ENCODE peak calls at places on chromosome 9, in ten cellular contexts. C is ureter; H is AG08396; B is SK-N-DZ; X is hypothalamus; S is ecto neural progenitor cell; F is A172; W is MM.1S; D is activated CD8-positive, alpha-beta memory T cell treated with anti-CD3 and anti-CD28 coated beads, Interleukin-2, amount 50 U/mL, for 48 hours; P is HS-5. L is an unnamed sample.

GRCh38 chr9:131270171-131271015 is 5.9 kb downstream of the FAM78A start:
- DNase-seq in X (no peak), W (no peak), S (no peak), D (peak), H (no peak), C (no peak), B (no peak), F (no peak), P (no peak), L (no peak)

GRCh38 chr9:137951107-137951506 is 73.5 kb downstream of the CACNA1B start:
- DNase-seq in C (no peak), F (no peak), P (no peak), D (no peak), X (no peak), B (no peak), S (no peak), W (no peak), H (no peak), L (no peak)

GRCh38 chr9:21605489-21605931 is 123.4 kb upstream of the IFNE start:
- DNase-seq in D (no peak), B (no peak), S (no peak), W (no peak), P (no peak), F (no peak), X (no peak), H (no peak), C (no peak), L (no peak)

GRCh38 chr9:131349881-131350563 is 43.9 kb upstream of the PRRC2B start:
- DNase-seq in F (peak), X (peak), H (peak), W (peak), D (peak), C (peak), B (peak), S (peak), P (peak), L (peak)

GRCh38 chr9:99140685-99141314 is 35.9 kb downstream of the TGFBR1 start:
- DNase-seq in F (peak), P (no peak), C (no peak), B (peak), H (peak), S (peak), W (peak), D (no peak), X (no peak), L (no peak)

GRCh38 chr9:134325096-134325812 is 1.0 kb upstream of the RXRA start:
- DNase-seq in B (no peak), F (peak), P (no peak), C (no peak), H (peak), X (no peak), W (peak), S (no peak), D (peak), L (no peak)

GRCh38 chr9:23117621-23118020 is 671.0 kb downstream of the DMRTA1 start:
- DNase-seq in F (peak), B (no peak), C (no peak), D (no peak), P (peak), H (peak), W (no peak), S (no peak), X (no peak), L (no peak)

GRCh38 chr9:81690251-81690851 is 1.0 kb upstream of the TLE1 start:
- DNase-seq in W (peak), C (peak), X (peak), B (peak), P (no peak), H (no peak), S (peak), F (no peak), D (no peak), L (no peak)

GRCh38 chr9:27184556-27185351 is 75.7 kb downstream of the TEK start:
- DNase-seq in F (peak), P (no peak), X (no peak), B (no peak), W (no peak), D (no peak), H (no peak), C (no peak), S (no peak), L (no peak)

GRCh38 chr9:14165376-14166035 is 148.4 kb downstream of the NFIB start:
- DNase-seq in S (no peak), F (no peak), D (no peak), H (no peak), B (no peak), P (no peak), W (peak), C (no peak), X (no peak), L (no peak)

GRCh38 chr9:123063172-123063508 is 29.7 kb downstream of the GPR21 start:
- DNase-seq in S (no peak), X (no peak), F (peak), H (no peak), B (no peak), P (no peak), W (no peak), C (no peak), D (no peak), L (no peak)

GRCh38 chr9:113152699-113153098 is 1.9 kb downstream of the SLC31A2 start:
- DNase-seq in S (peak), X (no peak), B (no peak), P (peak), D (peak), C (no peak), F (peak), W (no peak), H (no peak), L (no peak)

GRCh38 chr9:4764033-4764432 is 23.0 kb upstream of the AK3 start:
- DNase-seq in P (no peak), H (no peak), C (no peak), X (no peak), F (no peak), B (no peak), D (no peak), S (no peak), W (no peak), L (no peak)

GRCh38 chr9:121721770-121722169 is 70.3 kb downstream of the DAB2IP start:
- DNase-seq in F (no peak), S (no peak), B (no peak), X (no peak), P (no peak), C (no peak), W (no peak), D (no peak), H (peak), L (no peak)

GRCh38 chr9:125470767-125471580 is 209.3 kb downstream of the GAPVD1 start:
- DNase-seq in W (no peak), S (no peak), B (no peak), P (no peak), D (no peak), H (no peak), X (no peak), C (no peak), F (no peak), L (no peak)

GRCh38 chr9:99259231-99259918 is 37.3 kb downstream of the SEC61B start:
- DNase-seq in C (peak), B (peak), D (peak), F (peak), P (no peak), S (peak), H (peak), X (peak), W (peak), L (peak)

GRCh38 chr9:122463828-122464632 is 13.7 kb downstream of the OR1J1 start:
- DNase-seq in D (no peak), W (peak), F (peak), S (no peak), P (no peak), X (no peak), B (peak), H (no peak), C (no peak), L (peak)

GRCh38 chr9:126474786-126475485 is 138.8 kb upstream of the LMX1B start:
- DNase-seq in P (peak), H (no peak), S (no peak), B (no peak), X (no peak), D (no peak), W (no peak), F (peak), C (no peak), L (no peak)

GRCh38 chr9:112751059-112751795 is 667 bp downstream of the SNX30 start:
- DNase-seq in C (peak), D (peak), F (peak), P (peak), B (peak), H (peak), S (peak), X (peak), W (peak), L (peak)

GRCh38 chr9:137665226-137665625 is 46.4 kb downstream of the EHMT1 start:
- DNase-seq in C (no peak), X (no peak), P (no peak), S (no peak), B (no peak), F (no peak), D (no peak), W (no peak), H (no peak), L (no peak)

GRCh38 chr9:99197124-99197630 is 24.6 kb downstream of the ALG2 start:
- DNase-seq in S (no peak), P (no peak), W (no peak), B (no peak), H (no peak), X (no peak), D (no peak), F (no peak), C (no peak), L (no peak)

GRCh38 chr9:113219972-113220371 is 1.1 kb downstream of the FKBP15 start:
- DNase-seq in S (no peak), H (peak), C (no peak), F (no peak), X (no peak), W (peak), B (no peak), D (no peak), P (no peak), L (no peak)

GRCh38 chr9:110255417-110256141 is 728 bp downstream of the TXN start:
- DNase-seq in S (peak), C (peak), W (peak), H (peak), P (no peak), X (peak), D (peak), B (peak), F (peak), L (no peak)

GRCh38 chr9:114909657-114910056 is 20.7 kb downstream of the TNFSF8 start:
- DNase-seq in X (no peak), S (no peak), D (no peak), B (no peak), C (no peak), H (no peak), W (peak), P (no peak), F (no peak), L (no peak)

GRCh38 chr9:6354072-6354686 is 26.0 kb downstream of the TPD52L3 start:
- DNase-seq in W (peak), S (no peak), D (no peak), H (peak), P (peak), C (no peak), B (peak), F (peak), X (no peak), L (peak)

GRCh38 chr9:115046786-115047185 is 71.2 kb downstream of the TNC start:
- DNase-seq in X (no peak), B (no peak), F (no peak), D (no peak), P (no peak), H (no peak), C (no peak), W (no peak), S (no peak), L (no peak)